ENCODE peak calls at places on chromosomes 1 and 21, in ten cellular contexts. Z, A, O, S, T, K, L, C, G and P are unnamed samples.

GRCh38 chr1:19091539-19091938 is 118.5 kb downstream of the UBR4 start:
- DNase-seq in Z (no peak), A (no peak), O (no peak), S (no peak), T (no peak), K (no peak), L (no peak), C (no peak), G (peak; percentile 83), P (no peak)

GRCh38 chr1:57272150-57272549 is 151.7 kb downstream of the DAB1 start:
- DNase-seq in Z (no peak), A (no peak), O (no peak), S (no peak), T (no peak), K (no peak), L (no peak), C (no peak), G (no peak), P (no peak)

GRCh38 chr1:213303286-213303685 is 252.2 kb downstream of the RPS6KC1 start:
- DNase-seq in Z (no peak), A (no peak), O (peak; percentile 36), S (no peak), T (no peak), K (no peak), L (no peak), C (no peak), G (peak; percentile 13), P (no peak)

GRCh38 chr1:52867060-52867845 is 24.7 kb downstream of the ZYG11A start:
- DNase-seq in Z (no peak), A (no peak), O (no peak), S (no peak), T (no peak), K (no peak), L (no peak), C (no peak), G (peak; percentile 14), P (no peak)

GRCh38 chr1:241276391-241276790 is 80.6 kb downstream of the RGS7 start:
- DNase-seq in Z (no peak), A (no peak), O (peak; percentile 38), S (no peak), T (no peak), K (no peak), L (no peak), C (no peak), G (no peak), P (no peak)

GRCh38 chr1:84851839-84852238 is 41.2 kb downstream of the LPAR3 start:
- DNase-seq in Z (no peak), A (peak; percentile 92), O (peak; percentile 95), S (peak; percentile 68), T (no peak), K (no peak), L (peak; percentile 52), C (no peak), G (peak; percentile 91), P (peak; percentile 86)

GRCh38 chr1:54792686-54793282 is 8.3 kb downstream of the TTC22 start:
- DNase-seq in Z (no peak), A (no peak), O (no peak), S (no peak), T (no peak), K (no peak), L (no peak), C (no peak), G (no peak), P (no peak)

GRCh38 chr1:146039844-146040194 is 18.3 kb upstream of the HJV start:
- DNase-seq in Z (no peak), A (no peak), O (peak; percentile 52), S (no peak), T (no peak), K (peak; percentile 48), L (no peak), C (no peak), G (no peak), P (no peak)

GRCh38 chr1:11417162-11417561 is 61.8 kb upstream of the DISP3 start:
- DNase-seq in Z (no peak), A (no peak), O (no peak), S (no peak), T (no peak), K (no peak), L (no peak), C (no peak), G (no peak), P (no peak)

GRCh38 chr1:54763814-54764131 is 550 bp downstream of the PARS2 start:
- DNase-seq in Z (peak; percentile 10), A (no peak), O (no peak), S (no peak), T (peak; percentile 9), K (peak; percentile 35), L (no peak), C (peak; percentile 29), G (no peak), P (no peak)

GRCh38 chr1:188043536-188044245 is 1214.9 kb downstream of the PLA2G4A start:
- DNase-seq in Z (no peak), A (no peak), O (no peak), S (no peak), T (no peak), K (no peak), L (no peak), C (no peak), G (no peak), P (peak; percentile 2)

GRCh38 chr1:42385283-42385682 is 4.7 kb downstream of the RIMKLA start:
- DNase-seq in Z (no peak), A (peak; percentile 10), O (peak; percentile 22), S (peak; percentile 16), T (no peak), K (no peak), L (no peak), C (no peak), G (peak; percentile 15), P (peak; percentile 39)

GRCh38 chr1:22747021-22747734 is 36.5 kb downstream of the EPHB2 start:
- DNase-seq in Z (no peak), A (peak; percentile 85), O (peak; percentile 96), S (no peak), T (no peak), K (no peak), L (peak; percentile 96), C (no peak), G (peak; percentile 91), P (peak; percentile 100)

GRCh38 chr1:154883919-154884867 is 14.1 kb upstream of the KCNN3 start:
- DNase-seq in Z (no peak), A (no peak), O (no peak), S (no peak), T (no peak), K (no peak), L (no peak), C (no peak), G (no peak), P (no peak)

GRCh38 chr1:93592636-93592949 is 89.0 kb downstream of the BCAR3 start:
- DNase-seq in Z (no peak), A (no peak), O (no peak), S (no peak), T (no peak), K (no peak), L (no peak), C (no peak), G (no peak), P (no peak)

GRCh38 chr21:45607021-45607921 is 36.3 kb upstream of the PCBP3 start:
- DNase-seq in Z (no peak), A (no peak), O (peak; percentile 89), S (no peak), T (no peak), K (no peak), L (no peak), C (no peak), G (peak; percentile 24), P (peak; percentile 72)

GRCh38 chr1:16260814-16261213 is 23.8 kb upstream of the CPLANE2 start:
- DNase-seq in Z (no peak), A (peak; percentile 22), O (peak; percentile 75), S (peak; percentile 49), T (peak; percentile 61), K (no peak), L (peak; percentile 66), C (no peak), G (peak; percentile 81), P (peak; percentile 79)

GRCh38 chr1:3037281-3038040 is 16.2 kb downstream of the ACTRT2 start:
- DNase-seq in Z (no peak), A (no peak), O (no peak), S (no peak), T (no peak), K (no peak), L (no peak), C (no peak), G (no peak), P (no peak)

GRCh38 chr1:63662056-63662836 is 69.0 kb downstream of the PGM1 start:
- DNase-seq in Z (no peak), A (peak; percentile 90), O (peak; percentile 97), S (no peak), T (no peak), K (no peak), L (peak; percentile 54), C (no peak), G (peak; percentile 67), P (peak; percentile 79)

GRCh38 chr1:17573518-17574041 is 34.1 kb downstream of the ARHGEF10L start:
- DNase-seq in Z (no peak), A (no peak), O (no peak), S (no peak), T (peak; percentile 53), K (no peak), L (no peak), C (no peak), G (no peak), P (no peak)

GRCh38 chr1:81554534-81554933 is 246.2 kb upstream of the ADGRL2 start:
- DNase-seq in Z (no peak), A (no peak), O (no peak), S (no peak), T (no peak), K (peak; percentile 70), L (no peak), C (no peak), G (no peak), P (no peak)

GRCh38 chr1:154788886-154789285 is 81.2 kb downstream of the KCNN3 start:
- DNase-seq in Z (no peak), A (no peak), O (no peak), S (no peak), T (no peak), K (no peak), L (no peak), C (no peak), G (no peak), P (no peak)

GRCh38 chr1:59332983-59333382 is 36.1 kb downstream of the FGGY start:
- DNase-seq in Z (no peak), A (peak; percentile 79), O (peak; percentile 87), S (no peak), T (no peak), K (no peak), L (no peak), C (peak; percentile 17), G (peak; percentile 75), P (peak; percentile 76)

GRCh38 chr1:55378582-55378981 is 163.4 kb upstream of the USP24 start:
- DNase-seq in Z (peak; percentile 36), A (peak; percentile 35), O (peak; percentile 93), S (no peak), T (peak; percentile 26), K (no peak), L (no peak), C (peak; percentile 23), G (peak; percentile 64), P (peak; percentile 52)

GRCh38 chr1:33347650-33347992 is 26.7 kb upstream of the A3GALT2 start:
- DNase-seq in Z (no peak), A (peak; percentile 35), O (peak; percentile 55), S (no peak), T (no peak), K (no peak), L (no peak), C (no peak), G (peak; percentile 27), P (peak; percentile 41)

GRCh38 chr1:74591954-74592353 is 79.5 kb upstream of the LRRC53 start:
- DNase-seq in Z (no peak), A (no peak), O (no peak), S (no peak), T (no peak), K (no peak), L (no peak), C (no peak), G (no peak), P (no peak)

GRCh38 chr1:113380075-113380474 is 10.2 kb upstream of the MAGI3 start:
- DNase-seq in Z (no peak), A (no peak), O (no peak), S (no peak), T (no peak), K (no peak), L (no peak), C (no peak), G (no peak), P (no peak)

GRCh38 chr1:88655685-88656299 is 28.3 kb upstream of the PKN2 start:
- DNase-seq in Z (no peak), A (peak; percentile 25), O (peak; percentile 45), S (no peak), T (peak; percentile 2), K (no peak), L (no peak), C (no peak), G (peak; percentile 37), P (peak; percentile 31)